ENCODE peak calls at places on chromosomes 12 and 14, in ten cellular contexts. L is activated CD4-positive, alpha-beta T cell treated with anti-CD3 and anti-CD28 coated beads, Interleukin-2, amount 50 U/mL, for 1 hour; E is ELR; C is Caco-2; V is RPMI8226; G is stimulated activated CD4-positive, alpha-beta T cell treated with anti-CD3 and anti-CD28 coated beads, Interleukin-1b, Interleukin-23, amount 100 ng/mL, for 1 hour; P is SK-N-DZ; A is AG08395; U is SW 1271; I is GM03348. Y is an unnamed sample.

GRCh38 chr12:54390668-54391551 is 6.4 kb upstream of the ZNF385A start:
- DNase-seq in L (peak; percentile 65), E (no peak), C (peak; percentile 79), V (peak; percentile 88), G (no peak), P (peak; percentile 76), A (no peak), U (no peak), I (no peak), Y (no peak)

GRCh38 chr12:124928095-124928911 is 13.9 kb upstream of the UBC start:
- DNase-seq in L (no peak), E (peak; percentile 98), C (peak; percentile 91), V (no peak), G (no peak), P (peak; percentile 84), A (no peak), U (no peak), I (peak; percentile 6), Y (peak; percentile 85)

GRCh38 chr14:65769151-65769550 is 356.6 kb downstream of the FUT8 start:
- DNase-seq in L (no peak), E (no peak), C (no peak), V (no peak), G (no peak), P (no peak), A (no peak), U (no peak), I (no peak), Y (no peak)

GRCh38 chr12:52443966-52444365 is 8.0 kb downstream of the KRT6B start:
- DNase-seq in L (no peak), E (no peak), C (no peak), V (no peak), G (no peak), P (no peak), A (no peak), U (no peak), I (no peak), Y (no peak)

GRCh38 chr12:111692575-111693210 is 6.8 kb downstream of the ACAD10 start:
- DNase-seq in L (no peak), E (peak; percentile 41), C (no peak), V (peak; percentile 6), G (no peak), P (no peak), A (peak; percentile 14), U (no peak), I (peak; percentile 20), Y (no peak)

GRCh38 chr12:143964-144649 is 69.8 kb downstream of the SLC6A12 start:
- DNase-seq in L (no peak), E (no peak), C (peak; percentile 89), V (no peak), G (no peak), P (peak; percentile 69), A (no peak), U (no peak), I (no peak), Y (peak; percentile 59)

GRCh38 chr12:123265851-123266678 is 5.6 kb downstream of the CDK2AP1 start:
- DNase-seq in L (no peak), E (no peak), C (no peak), V (no peak), G (no peak), P (no peak), A (no peak), U (no peak), I (no peak), Y (no peak)

GRCh38 chr12:64609543-64610091 is 678 bp upstream of the RASSF3 start:
- DNase-seq in L (no peak), E (peak; percentile 45), C (no peak), V (peak; percentile 46), G (no peak), P (peak; percentile 35), A (no peak), U (no peak), I (peak; percentile 19), Y (no peak)

Y was measured in RCC 7860.